ENCODE peak calls at places on chromosomes 16 and 17, in eight cellular contexts. U is colonic mucosa; Q is GM12878; P is pancreas; Z is A549; N is CD4-positive, alpha-beta T cell; Y is mammary epithelial cell; O is spleen. D is an unnamed sample.

GRCh38 chr17:45428050-45428953 is 4.4 kb downstream of the ARHGAP27 start:
- DNase-seq in N (peak; percentile 73), P (peak; percentile 90), Y (peak; percentile 63), Q (no peak), Z (peak; percentile 83), O (peak; percentile 95), U (peak; percentile 81), D (peak; percentile 78)

GRCh38 chr16:86676216-86676800 is 98.0 kb downstream of the FOXL1 start:
- DNase-seq in O (no peak), U (no peak), Q (no peak), Y (peak; percentile 98), N (no peak), P (no peak), Z (peak; percentile 36), D (no peak)

GRCh38 chr17:47251421-47251940 is 2.1 kb upstream of the ITGB3 start:
- DNase-seq in O (no peak), Z (no peak), Q (no peak), N (no peak), Y (no peak), P (no peak), U (no peak), D (no peak)

GRCh38 chr16:48487287-48487686 is 102.1 kb upstream of the SIAH1 start:
- DNase-seq in Z (no peak), O (no peak), Y (no peak), U (no peak), Q (no peak), N (no peak), P (no peak), D (no peak)

GRCh38 chr16:76309639-76310335 is 32.6 kb downstream of the CNTNAP4 start:
- DNase-seq in Z (no peak), Y (no peak), Q (no peak), P (no peak), U (no peak), N (no peak), O (no peak), D (no peak)

GRCh38 chr17:7435676-7436555 is 681 bp downstream of the TMEM102 start:
- DNase-seq in P (peak; percentile 87), N (peak; percentile 48), O (peak; percentile 90), Y (peak; percentile 60), Q (no peak), Z (peak; percentile 65), U (peak; percentile 75), D (peak; percentile 49)

GRCh38 chr17:41666708-41667279 is 21.9 kb upstream of the EIF1 start:
- DNase-seq in Y (peak; percentile 54), U (peak; percentile 92), N (peak; percentile 86), Q (peak; percentile 66), Z (peak; percentile 84), O (peak; percentile 96), P (peak; percentile 94), D (peak; percentile 85)

GRCh38 chr16:63372283-63372682 is 1336.0 kb upstream of the CDH8 start:
- DNase-seq in U (peak; percentile 27), O (no peak), Q (no peak), N (no peak), P (no peak), Z (no peak), Y (no peak), D (no peak)

GRCh38 chr16:67301080-67301757 is 21.9 kb downstream of the PLEKHG4 start:
- DNase-seq in P (no peak), Y (no peak), U (no peak), Q (no peak), N (no peak), Z (no peak), O (peak; percentile 56), D (no peak)

GRCh38 chr17:22305356-22306071 is 613.2 kb downstream of the KCNJ18 start:
- DNase-seq in O (no peak), Y (no peak), Q (no peak), Z (no peak), U (no peak), N (no peak), P (no peak), D (no peak)

GRCh38 chr17:22310717-22311686 is 618.7 kb downstream of the KCNJ18 start:
- DNase-seq in U (no peak), P (no peak), Y (no peak), Z (peak; percentile 88), O (no peak), Q (no peak), N (no peak), D (no peak)
- H3K9me3 ChIP-seq in U (no peaks in the 10 kb centered on the region), P (no peaks in the 10 kb centered on the region), Y (peaks cover 8% of the 10 kb centered on the region), Z (no peaks in the 10 kb centered on the region), O (no peaks in the 10 kb centered on the region), Q (no peaks in the 10 kb centered on the region), N (no peaks in the 10 kb centered on the region), D (no peaks in the 10 kb centered on the region)

DNA sequence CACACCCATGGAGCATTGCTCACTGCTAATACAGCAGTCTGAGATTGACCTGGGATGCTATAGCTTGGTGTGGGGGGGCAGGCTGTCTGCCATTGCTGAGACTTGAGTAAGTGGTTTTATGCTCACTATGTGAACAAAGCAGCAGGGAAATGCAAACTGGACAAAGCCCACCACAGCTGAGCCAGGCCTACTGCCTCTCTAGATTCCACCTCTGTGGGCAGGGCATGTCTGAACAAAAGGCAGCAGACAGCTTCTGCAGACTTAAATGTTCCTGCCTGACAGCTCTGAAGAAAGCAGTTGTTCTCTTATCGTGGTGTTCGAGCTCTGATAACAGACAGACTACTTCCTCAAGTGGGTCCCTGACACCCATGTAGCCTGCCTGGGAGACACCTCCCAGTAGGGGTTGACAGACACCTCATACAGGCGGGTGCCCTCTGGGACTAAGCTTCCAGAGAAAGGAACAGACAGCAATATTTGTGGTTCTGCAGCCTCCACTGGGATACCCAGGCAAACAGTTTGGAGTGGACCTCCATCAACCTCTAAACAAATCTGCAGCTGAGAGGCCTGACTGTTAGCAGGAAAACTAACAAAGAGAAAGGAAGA is 2204.8 kb downstream of the TP53TG3F start:
- DNase-seq in U (no peak), O (peak; percentile 20), Z (no peak), Y (no peak), N (no peak), P (no peak), Q (no peak), D (no peak)
- H3K9me3 ChIP-seq in U (no peaks in the 10 kb centered on the region), O (peaks cover 6% of the 10 kb centered on the region), Z (no peaks in the 10 kb centered on the region), Y (peaks cover 3% of the 10 kb centered on the region), N (peaks cover 12% of the 10 kb centered on the region), P (no peaks in the 10 kb centered on the region), Q (no peaks in the 10 kb centered on the region), D (peaks cover 8% of the 10 kb centered on the region)

DNA sequence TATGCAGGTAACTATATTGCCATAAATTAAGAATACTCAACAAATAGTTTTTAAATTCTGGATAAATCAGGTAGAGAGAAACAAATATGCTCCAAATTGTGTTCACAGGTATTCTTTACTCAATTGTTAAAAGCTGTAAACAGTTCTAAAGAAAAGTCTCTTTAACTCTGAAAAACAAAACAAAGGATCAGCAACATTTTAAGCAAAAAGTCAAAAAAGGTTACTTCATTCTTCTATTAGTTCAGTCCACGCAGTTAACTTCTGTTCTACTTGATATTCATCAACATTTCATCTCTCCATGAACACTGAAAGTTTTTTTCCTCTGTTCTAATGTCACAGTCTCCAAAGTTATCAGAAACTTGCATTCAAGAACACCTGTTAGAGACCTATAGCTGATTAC is 47.9 kb downstream of the SCPEP1 start:
- DNase-seq in U (no peak), P (no peak), Z (no peak), Y (no peak), N (no peak), O (no peak), Q (no peak), D (no peak)
- H3K9me3 ChIP-seq in U (no peaks in the 10 kb centered on the region), P (no peaks in the 10 kb centered on the region), Z (peaks cover 11% of the 10 kb centered on the region), Y (peaks cover 5% of the 10 kb centered on the region), N (peaks cover 14% of the 10 kb centered on the region), O (peaks cover 17% of the 10 kb centered on the region), Q (no peaks in the 10 kb centered on the region), D (peaks cover 3% of the 10 kb centered on the region)

GRCh38 chr16:35686595-35686994 is 2227.2 kb downstream of the TP53TG3F start:
- DNase-seq in N (no peak), O (no peak), P (no peak), Z (no peak), Q (no peak), Y (no peak), U (no peak), D (no peak)
- H3K9me3 ChIP-seq in N (peaks cover 51% of the 10 kb centered on the region), O (peaks cover 11% of the 10 kb centered on the region), P (no peaks in the 10 kb centered on the region), Z (no peaks in the 10 kb centered on the region), Q (no peaks in the 10 kb centered on the region), Y (peaks cover 41% of the 10 kb centered on the region), U (no peaks in the 10 kb centered on the region), D (peaks cover 11% of the 10 kb centered on the region)

DNA sequence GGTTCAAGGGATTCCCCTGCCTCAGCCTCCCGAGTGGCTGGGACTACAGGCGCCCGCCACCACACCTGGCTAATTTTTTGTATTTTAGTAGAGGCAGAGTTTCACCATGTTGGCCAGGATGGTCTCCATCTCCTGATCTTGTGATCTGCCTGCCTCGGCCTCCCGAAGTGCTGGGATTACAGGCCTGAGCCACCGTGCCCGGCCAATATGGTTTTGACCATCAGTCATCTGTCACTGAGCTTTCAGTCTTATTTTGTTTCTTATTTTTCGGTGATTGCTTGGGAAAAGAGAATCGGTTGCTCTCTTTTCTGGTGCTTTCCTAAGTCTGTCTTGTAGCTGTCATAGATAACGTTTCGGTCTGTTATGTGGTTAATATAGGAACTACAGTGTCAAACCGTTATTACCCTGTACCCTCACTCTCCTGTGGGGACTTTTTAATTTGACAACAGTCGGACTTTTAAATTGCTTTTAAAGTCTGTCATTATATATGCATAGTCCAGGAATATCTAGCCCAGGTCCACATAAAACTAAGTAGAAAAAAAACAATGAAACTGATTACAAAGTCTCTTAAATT is 453.4 kb downstream of the KCNJ18 start:
- DNase-seq in Z (no peak), O (no peak), N (no peak), Y (no peak), P (peak; percentile 15), Q (no peak), U (no peak), D (no peak)
- H3K9me3 ChIP-seq in Z (no peaks in the 10 kb centered on the region), O (no peaks in the 10 kb centered on the region), N (no peaks in the 10 kb centered on the region), Y (peaks cover 36% of the 10 kb centered on the region), P (no peaks in the 10 kb centered on the region), Q (no peaks in the 10 kb centered on the region), U (no peaks in the 10 kb centered on the region), D (no peaks in the 10 kb centered on the region)

GRCh38 chr16:80056334-80056733 is 455.8 kb upstream of the MAF start:
- DNase-seq in P (no peak), Z (no peak), U (no peak), N (no peak), O (no peak), Y (no peak), Q (no peak), D (no peak)

GRCh38 chr16:80054656-80055055 is 454.1 kb upstream of the MAF start:
- DNase-seq in O (no peak), Z (no peak), U (no peak), P (no peak), Y (no peak), N (no peak), Q (no peak), D (no peak)

GRCh38 chr16:80060470-80060869 is 459.9 kb upstream of the MAF start:
- DNase-seq in O (no peak), Q (no peak), U (no peak), Z (peak; percentile 7), N (no peak), Y (no peak), P (no peak), D (no peak)

GRCh38 chr16:80058236-80058635 is 457.7 kb upstream of the MAF start:
- DNase-seq in N (no peak), U (peak; percentile 47), P (no peak), Z (no peak), O (no peak), Y (no peak), Q (no peak), D (peak; percentile 29)

GRCh38 chr16:80055831-80056230 is 455.3 kb upstream of the MAF start:
- DNase-seq in Q (no peak), U (no peak), Z (no peak), O (no peak), Y (no peak), P (no peak), N (no peak), D (no peak)
- H3K9me3 ChIP-seq in Q (no peaks in the 10 kb centered on the region), U (no peaks in the 10 kb centered on the region), Z (no peaks in the 10 kb centered on the region), O (no peaks in the 10 kb centered on the region), Y (no peaks in the 10 kb centered on the region), P (no peaks in the 10 kb centered on the region), N (no peaks in the 10 kb centered on the region), D (no peaks in the 10 kb centered on the region)